ENCODE peak calls at places on chromosomes 2 and 18, in eight cellular contexts. C is lower leg skin; I is A549; E is activated T-helper 1 cell treated with anti-CD3 and anti-CD28 coated beads, Interleukin-12 subunit alpha, Interleukin-12 subunit beta, Interleukin-2, Interleukin-4 antibody, amounts not matched to agents 30 ng/mL and 10 ng/mL and 1 ng/mL, durations not matched to agents 14 hours and 24 hours and 36 hours; N is right atrium auricular region; W is HepG2; B is HFFc6; K is kidney glomerular epithelial cell. G is an unnamed sample.

GRCh38 chr2:234330902-234331301 is 166.0 kb downstream of the ARL4C start:
- DNase-seq in C (peak; percentile 23), B (no peak), I (no peak), W (no peak), E (no peak), K (no peak), N (no peak), G (no peak)

GRCh38 chr2:156023266-156023879 is 309.1 kb downstream of the NR4A2 start:
- DNase-seq in K (no peak), N (no peak), E (no peak), W (no peak), I (no peak), C (no peak), B (no peak), G (no peak)

GRCh38 chr2:237256845-237257244 is 157.1 kb downstream of the COL6A3 start:
- DNase-seq in W (no peak), B (peak; percentile 57), C (no peak), N (peak; percentile 79), E (no peak), K (peak; percentile 25), I (no peak), G (no peak)

GRCh38 chr2:239247401-239248245 is 153.2 kb downstream of the HDAC4 start:
- DNase-seq in W (peak; percentile 76), C (peak; percentile 68), I (no peak), N (no peak), B (no peak), E (no peak), K (peak; percentile 100), G (no peak)

GRCh38 chr2:106272202-106272807 is 78.2 kb upstream of the UXS1 start:
- DNase-seq in I (no peak), B (no peak), N (no peak), C (no peak), K (no peak), E (no peak), W (peak; percentile 62), G (no peak)

GRCh38 chr2:28326873-28327495 is 65.7 kb upstream of the FOSL2 start:
- DNase-seq in I (no peak), K (no peak), N (no peak), W (no peak), B (no peak), C (peak; percentile 83), E (no peak), G (no peak)

GRCh38 chr2:158598856-158599517 is 142.2 kb downstream of the PKP4 start:
- DNase-seq in K (no peak), W (no peak), I (no peak), N (no peak), B (no peak), E (no peak), C (no peak), G (peak; percentile 3)

GRCh38 chr2:224984641-224985040 is 57.6 kb downstream of the DOCK10 start:
- DNase-seq in K (no peak), E (no peak), I (no peak), B (no peak), C (no peak), N (no peak), W (no peak), G (no peak)

GRCh38 chr2:142286618-142287017 is 155.8 kb upstream of the LRP1B start:
- DNase-seq in C (no peak), N (no peak), W (peak; percentile 55), E (no peak), K (no peak), I (peak; percentile 25), B (no peak), G (peak; percentile 53)

GRCh38 chr2:46171996-46172546 is 125.1 kb upstream of the EPAS1 start:
- DNase-seq in C (peak; percentile 81), E (no peak), W (peak; percentile 13), I (no peak), B (peak; percentile 13), N (no peak), K (no peak), G (no peak)

GRCh38 chr2:216651370-216651881 is 18.2 kb downstream of the IGFBP2 start:
- DNase-seq in N (no peak), E (no peak), C (no peak), B (peak; percentile 29), I (no peak), K (no peak), W (no peak), G (no peak)

GRCh38 chr2:18413794-18414396 is 146.6 kb downstream of the RDH14 start:
- DNase-seq in E (no peak), W (no peak), C (no peak), N (peak; percentile 65), K (peak; percentile 58), I (peak; percentile 63), B (peak; percentile 71), G (peak; percentile 87)

GRCh38 chr2:37325625-37326071 is 1.0 kb upstream of the PRKD3 start:
- DNase-seq in K (no peak), N (no peak), I (no peak), W (no peak), C (no peak), B (no peak), E (no peak), G (no peak)

GRCh38 chr2:56749152-56749752 is 565.5 kb downstream of the CCDC85A start:
- DNase-seq in W (peak; percentile 18), N (no peak), I (peak; percentile 6), E (no peak), B (peak; percentile 55), C (no peak), K (peak; percentile 29), G (peak; percentile 64)

GRCh38 chr2:146481629-146482028 is 1363.2 kb upstream of the ACVR2A start:
- DNase-seq in W (no peak), C (no peak), E (no peak), N (no peak), B (no peak), I (no peak), K (peak; percentile 81), G (peak; percentile 41)

GRCh38 chr18:4068552-4069158 is 386.5 kb downstream of the DLGAP1 start:
- DNase-seq in C (no peak), W (peak; percentile 34), I (peak; percentile 30), K (peak; percentile 31), B (peak; percentile 26), E (peak; percentile 5), N (no peak), G (peak; percentile 69)

GRCh38 chr2:15937882-15938802 is 2.2 kb upstream of the MYCN start:
- DNase-seq in E (no peak), W (no peak), B (no peak), C (peak; percentile 28), N (no peak), K (no peak), I (no peak), G (no peak)

GRCh38 chr18:60975419-60975818 is 357.8 kb upstream of the CDH20 start:
- DNase-seq in B (no peak), W (no peak), N (no peak), K (no peak), C (no peak), E (no peak), I (no peak), G (no peak)

GRCh38 chr2:210072922-210073509 is 70.6 kb downstream of the RPE start:
- DNase-seq in E (no peak), K (peak; percentile 60), C (no peak), B (peak; percentile 32), N (no peak), I (peak; percentile 2), W (peak; percentile 46), G (peak; percentile 13)

GRCh38 chr2:100381240-100381639 is 36.2 kb downstream of the CHST10 start:
- DNase-seq in N (peak; percentile 87), K (peak; percentile 70), C (peak; percentile 93), W (peak; percentile 67), B (peak; percentile 57), E (peak; percentile 56), I (peak; percentile 31), G (peak; percentile 87)

G was measured in cardiac muscle cell.